ENCODE peak calls at places on chromosomes 13 and 19, in ten cellular contexts. J is pons; G is activated CD4-positive, alpha-beta memory T cell treated with anti-CD3 and anti-CD28 coated beads, Interleukin-2, amount 10 ng/mL, durations not matched to agents 7 days and 5 days; E is GM04503; R is psoas muscle; V is activated naive CD4-positive, alpha-beta T cell treated with anti-CD3 and anti-CD28 coated beads for 36 hours; K is amniotic stem cell; I is H9; H is NCI-H2171 treated with DMSO at 0.1 percent for 48 hours; F is Kasumi-1. A is an unnamed sample.

GRCh38 chr13:46341112-46341711 is 45.8 kb downstream of the RUBCNL start:
- DNase-seq in E (peak), K (no peak), H (no peak), J (no peak), V (peak), I (no peak), R (no peak), G (no peak), F (peak), A (no peak)

GRCh38 chr13:112182251-112182650 is 115.3 kb downstream of the SOX1 start:
- DNase-seq in V (no peak), K (no peak), F (no peak), E (no peak), G (no peak), I (no peak), R (no peak), J (no peak), H (no peak), A (no peak)

GRCh38 chr19:53883231-53883661 is 1.2 kb downstream of the PRKCG start:
- DNase-seq in R (peak), I (no peak), V (no peak), J (no peak), G (no peak), E (no peak), H (no peak), K (no peak), F (no peak), A (no peak)

GRCh38 chr13:77872995-77873394 is 45.6 kb downstream of the EDNRB start:
- DNase-seq in I (no peak), V (no peak), F (no peak), K (no peak), R (no peak), J (no peak), E (no peak), H (no peak), G (no peak), A (no peak)

GRCh38 chr19:50285833-50286232 is 43.3 kb downstream of the KCNC3 start:
- DNase-seq in F (no peak), V (no peak), J (no peak), R (no peak), G (no peak), E (no peak), K (no peak), H (no peak), I (no peak), A (no peak)

GRCh38 chr19:52584686-52585085 is 14.6 kb downstream of the ZNF701 start:
- DNase-seq in K (no peak), F (no peak), E (no peak), J (no peak), V (no peak), H (no peak), I (peak), R (peak), G (no peak), A (peak)

GRCh38 chr13:56893843-56894242 is 246.9 kb upstream of the PRR20A start:
- DNase-seq in K (no peak), V (no peak), H (no peak), G (no peak), E (no peak), R (no peak), I (no peak), F (no peak), J (no peak), A (no peak)

GRCh38 chr13:51396352-51396751 is 56.5 kb downstream of the INTS6 start:
- DNase-seq in G (no peak), R (no peak), J (peak), H (no peak), K (no peak), V (no peak), E (peak), F (peak), I (no peak), A (no peak)

GRCh38 chr19:58346961-58347929 is 6.0 kb downstream of the A1BG start:
- DNase-seq in K (peak), R (peak), G (peak), I (peak), J (peak), F (peak), V (peak), E (no peak), H (peak), A (peak)

GRCh38 chr13:53191091-53191490 is 162.5 kb downstream of the OLFM4 start:
- DNase-seq in E (no peak), R (no peak), H (no peak), V (no peak), F (no peak), I (peak), K (no peak), G (no peak), J (no peak), A (peak)

GRCh38 chr13:36430247-36431203 is 1.8 kb upstream of the CCNA1 start:
- DNase-seq in I (peak), F (no peak), V (no peak), R (no peak), K (no peak), H (no peak), G (no peak), J (no peak), E (no peak), A (peak)

GRCh38 chr19:2469102-2469914 is 6.6 kb upstream of the GADD45B start:
- DNase-seq in H (peak), F (peak), V (peak), J (no peak), I (peak), K (no peak), G (peak), E (no peak), R (peak), A (peak)

GRCh38 chr19:47699360-47699917 is 13.8 kb upstream of the EHD2 start:
- DNase-seq in G (peak), H (peak), I (peak), K (no peak), F (peak), R (no peak), E (no peak), J (peak), V (peak), A (peak)

GRCh38 chr13:40181203-40181845 is 485.1 kb downstream of the FOXO1 start:
- DNase-seq in R (no peak), E (no peak), H (no peak), F (no peak), I (no peak), V (no peak), J (no peak), G (no peak), K (no peak), A (no peak)

GRCh38 chr13:113862191-113862765 is 1.6 kb downstream of the GAS6 start:
- DNase-seq in R (peak), J (no peak), H (no peak), K (no peak), F (no peak), G (no peak), E (no peak), I (peak), V (no peak), A (no peak)

GRCh38 chr19:24060687-24061356 is 26.2 kb upstream of the ZNF254 start:
- DNase-seq in I (no peak), R (no peak), E (no peak), H (no peak), F (no peak), K (no peak), V (no peak), G (no peak), J (no peak), A (no peak)

GRCh38 chr19:31803819-31804446 is 454.7 kb upstream of the TSHZ3 start:
- DNase-seq in G (no peak), R (no peak), J (no peak), H (no peak), I (no peak), F (no peak), E (no peak), V (no peak), K (no peak), A (no peak)

GRCh38 chr19:12868540-12869112 is 12.6 kb downstream of the DNASE2 start:
- DNase-seq in I (peak), V (no peak), K (no peak), H (no peak), R (no peak), F (no peak), G (no peak), J (no peak), E (no peak), A (peak)

A was measured in iPS-NIHi11.